ENCODE peak calls at places on chromosomes 12 and 14, in five cellular contexts. N is NCI-H2227 treated with DMSO at 0.1 percent for 48 hours; H is activated CD4-positive, alpha-beta memory T cell treated with anti-CD3 and anti-CD28 coated beads for 36 hours; F is iPS-NIHi11; L is posterior cingulate gyrus. D is an unnamed sample.
A peak's percentile ranks its signal among the peaks of the same experiment; 100 is the strongest.

GRCh38 chr14:74469548-74470518 is 23.3 kb downstream of the NPC2 start:
- DNase-seq in N (no peak), H (no peak), F (no peak), L (no peak), D (no peak)

GRCh38 chr14:53023325-53023724 is 72.5 kb upstream of the FERMT2 start:
- DNase-seq in N (no peak), H (no peak), F (no peak), L (no peak), D (no peak)

GRCh38 chr12:74021937-74022336 is 515.7 kb upstream of the ATXN7L3B start:
- DNase-seq in N (no peak), H (peak; percentile 40), F (peak; percentile 53), L (no peak), D (peak; percentile 45)

GRCh38 chr14:50599700-50600444 is 39.9 kb downstream of the ATL1 start:
- DNase-seq in N (peak; percentile 12), H (no peak), F (peak; percentile 23), L (no peak), D (peak; percentile 63)

GRCh38 chr14:76011959-76012802 is 26.6 kb downstream of the IFT43 start:
- DNase-seq in N (no peak), H (no peak), F (no peak), L (no peak), D (no peak)

GRCh38 chr12:53201170-53201541 is 5.9 kb downstream of the ITGB7 start:
- DNase-seq in N (no peak), H (no peak), F (no peak), L (no peak), D (no peak)

GRCh38 chr14:77098470-77099353 is 654 bp downstream of the CIPC start:
- DNase-seq in N (no peak), H (no peak), F (peak; percentile 31), L (peak; percentile 73), D (peak; percentile 41)

GRCh38 chr12:45379261-45379660 is 163.4 kb downstream of the ANO6 start:
- DNase-seq in N (no peak), H (no peak), F (peak; percentile 29), L (no peak), D (peak; percentile 27)

GRCh38 chr14:86003998-86004397 is 474.1 kb downstream of the FLRT2 start:
- DNase-seq in N (no peak), H (peak; percentile 24), F (no peak), L (no peak), D (no peak)

GRCh38 chr14:59360923-59361794 is 104.0 kb downstream of the GPR135 start:
- DNase-seq in N (peak; percentile 36), H (no peak), F (no peak), L (peak; percentile 15), D (peak; percentile 99)

GRCh38 chr14:71742491-71742890 is 189.7 kb upstream of the RGS6 start:
- DNase-seq in N (no peak), H (no peak), F (no peak), L (no peak), D (no peak)

GRCh38 chr14:48008646-48009045 is 333.2 kb upstream of the MDGA2 start:
- DNase-seq in N (no peak), H (no peak), F (no peak), L (no peak), D (no peak)

GRCh38 chr12:123013185-123014095 is 33.0 kb downstream of the ARL6IP4 start:
- DNase-seq in N (no peak), H (no peak), F (no peak), L (no peak), D (no peak)

GRCh38 chr12:103503546-103504480 is 8.0 kb upstream of the C12orf42 start:
- DNase-seq in N (no peak), H (peak; percentile 60), F (peak; percentile 58), L (no peak), D (no peak)

D was measured in PC-9.